ENCODE peak calls at places on chromosomes 7 and 10, in ten cellular contexts. V is mesendoderm; J is stimulated activated CD8-positive, alpha-beta memory T cell treated with anti-CD3 and anti-CD28 coated beads, Interleukin-4, amount 100 ng/mL, for 48 hours; W is cardiac fibroblast; Y is heart left ventricle; X is naive thymus-derived CD4-positive, alpha-beta T cell; D is NCI-H510A treated with DMSO at 0.1 percent for 48 hours; H is CD8-positive, alpha-beta T cell; U is ureter; C is HFF-Myc. I is an unnamed sample.

GRCh38 chr10:111267673-111268072 is 190.8 kb downstream of the ADRA2A start:
- DNase-seq in V (no peak), J (no peak), W (no peak), Y (no peak), X (no peak), D (no peak), H (no peak), U (no peak), C (no peak), I (no peak)

GRCh38 chr10:101940916-101941315 is 97.3 kb upstream of the KCNIP2 start:
- DNase-seq in V (no peak), J (no peak), W (no peak), Y (no peak), X (no peak), D (no peak), H (no peak), U (no peak), C (no peak), I (no peak)

GRCh38 chr10:124359336-124359832 is 59.3 kb downstream of the OAT start:
- DNase-seq in V (no peak), J (no peak), W (no peak), Y (no peak), X (no peak), D (no peak), H (no peak), U (no peak), C (no peak), I (no peak)

GRCh38 chr10:53284615-53285182 is 512.1 kb upstream of the MBL2 start:
- DNase-seq in V (no peak), J (no peak), W (no peak), Y (no peak), X (no peak), D (no peak), H (no peak), U (no peak), C (no peak), I (no peak)

GRCh38 chr10:128400564-128400963 is 274.3 kb upstream of the MKI67 start:
- DNase-seq in V (no peak), J (no peak), W (no peak), Y (no peak), X (no peak), D (no peak), H (no peak), U (no peak), C (no peak), I (no peak)

GRCh38 chr10:2980791-2981360 is 86.5 kb upstream of the PFKP start:
- DNase-seq in V (peak), J (no peak), W (peak), Y (no peak), X (no peak), D (no peak), H (no peak), U (no peak), C (no peak), I (no peak)

GRCh38 chr10:3060481-3060889 is 6.9 kb upstream of the PFKP start:
- DNase-seq in V (no peak), J (no peak), W (no peak), Y (no peak), X (no peak), D (no peak), H (no peak), U (no peak), C (no peak), I (no peak)

GRCh38 chr7:128103498-128104108 is 72.4 kb upstream of the LRRC4 start:
- DNase-seq in V (no peak), J (peak), W (peak), Y (peak), X (no peak), D (no peak), H (no peak), U (no peak), C (no peak), I (no peak)

GRCh38 chr7:135659159-135659837 is 3.0 kb upstream of the STMP1 start:
- DNase-seq in V (peak), J (no peak), W (no peak), Y (no peak), X (no peak), D (no peak), H (no peak), U (no peak), C (no peak), I (no peak)

GRCh38 chr7:14085901-14086300 is 96.4 kb upstream of the ETV1 start:
- DNase-seq in V (peak), J (no peak), W (no peak), Y (no peak), X (no peak), D (no peak), H (no peak), U (no peak), C (no peak), I (no peak)

GRCh38 chr7:70634610-70635068 is 497.3 kb upstream of the GALNT17 start:
- DNase-seq in V (peak), J (no peak), W (peak), Y (no peak), X (no peak), D (no peak), H (no peak), U (no peak), C (peak), I (no peak)

GRCh38 chr7:91913612-91914011 is 27.1 kb upstream of the AKAP9 start:
- DNase-seq in V (no peak), J (no peak), W (peak), Y (no peak), X (no peak), D (no peak), H (no peak), U (no peak), C (no peak), I (no peak)

GRCh38 chr7:157979631-157980340 is 607.8 kb downstream of the PTPRN2 start:
- DNase-seq in V (no peak), J (no peak), W (no peak), Y (no peak), X (no peak), D (peak), H (no peak), U (no peak), C (no peak), I (no peak)

GRCh38 chr7:84912993-84913635 is 273.7 kb downstream of the SEMA3D start:
- DNase-seq in V (peak), J (no peak), W (no peak), Y (no peak), X (no peak), D (no peak), H (no peak), U (no peak), C (no peak), I (no peak)

GRCh38 chr10:11446133-11446532 is 165.3 kb downstream of the USP6NL start:
- DNase-seq in V (no peak), J (no peak), W (no peak), Y (no peak), X (no peak), D (no peak), H (no peak), U (peak), C (no peak), I (no peak)

I was measured in CD4-positive, alpha-beta memory T cell.